ENCODE peak calls at places on chromosomes 2 and 18, in four cellular contexts. One of them, this sample, is unnamed.

GRCh38 chr2:188869560-188869959 is 104.6 kb upstream of the COL3A1 start:
- DNase-seq in stimulated activated CD4-positive, alpha-beta T cell treated with anti-CD3 and anti-CD28 coated beads, TNF-alpha, amount 100 ng/mL, for 4 hours: no peak
- DNase-seq in fibroblast of lung: peak
- DNase-seq in spleen: no peak
- DNase-seq in this sample: no peak

GRCh38 chr18:9898792-9899549 is 13.2 kb downstream of the TXNDC2 start:
- DNase-seq in spleen: no peak
- DNase-seq in fibroblast of lung: peak
- DNase-seq in stimulated activated CD4-positive, alpha-beta T cell treated with anti-CD3 and anti-CD28 coated beads, TNF-alpha, amount 100 ng/mL, for 4 hours: no peak
- DNase-seq in this sample: no peak

GRCh38 chr2:174051741-174052638 is 86.8 kb upstream of the SP3 start:
- DNase-seq in spleen: no peak
- DNase-seq in fibroblast of lung: peak
- DNase-seq in stimulated activated CD4-positive, alpha-beta T cell treated with anti-CD3 and anti-CD28 coated beads, TNF-alpha, amount 100 ng/mL, for 4 hours: no peak
- DNase-seq in this sample: no peak

GRCh38 chr2:83850071-83850725 is 608.9 kb downstream of the SUCLG1 start:
- DNase-seq in spleen: no peak
- DNase-seq in stimulated activated CD4-positive, alpha-beta T cell treated with anti-CD3 and anti-CD28 coated beads, TNF-alpha, amount 100 ng/mL, for 4 hours: no peak
- DNase-seq in fibroblast of lung: no peak
- DNase-seq in this sample: no peak

GRCh38 chr2:20930928-20931327 is 108.0 kb upstream of the LDAH start:
- DNase-seq in stimulated activated CD4-positive, alpha-beta T cell treated with anti-CD3 and anti-CD28 coated beads, TNF-alpha, amount 100 ng/mL, for 4 hours: no peak
- DNase-seq in spleen: no peak
- DNase-seq in fibroblast of lung: peak
- DNase-seq in this sample: no peak

GRCh38 chr2:10918661-10919414 is 7.1 kb downstream of the KCNF1 start:
- DNase-seq in spleen: no peak
- DNase-seq in fibroblast of lung: peak
- DNase-seq in stimulated activated CD4-positive, alpha-beta T cell treated with anti-CD3 and anti-CD28 coated beads, TNF-alpha, amount 100 ng/mL, for 4 hours: no peak
- DNase-seq in this sample: peak

GRCh38 chr2:112074506-112074905 is 19.4 kb downstream of the TMEM87B start:
- DNase-seq in fibroblast of lung: peak
- DNase-seq in spleen: no peak
- DNase-seq in stimulated activated CD4-positive, alpha-beta T cell treated with anti-CD3 and anti-CD28 coated beads, TNF-alpha, amount 100 ng/mL, for 4 hours: no peak
- DNase-seq in this sample: no peak

GRCh38 chr2:240981273-240981672 is 17.1 kb upstream of the SNED1 start:
- DNase-seq in stimulated activated CD4-positive, alpha-beta T cell treated with anti-CD3 and anti-CD28 coated beads, TNF-alpha, amount 100 ng/mL, for 4 hours: no peak
- DNase-seq in spleen: peak
- DNase-seq in fibroblast of lung: peak
- DNase-seq in this sample: no peak

GRCh38 chr2:174729797-174730529 is 34.3 kb downstream of the CHRNA1 start:
- DNase-seq in fibroblast of lung: peak
- DNase-seq in spleen: no peak
- DNase-seq in stimulated activated CD4-positive, alpha-beta T cell treated with anti-CD3 and anti-CD28 coated beads, TNF-alpha, amount 100 ng/mL, for 4 hours: no peak
- DNase-seq in this sample: no peak

GRCh38 chr2:3581367-3582262 is 6.6 kb downstream of the RPS7 start:
- DNase-seq in stimulated activated CD4-positive, alpha-beta T cell treated with anti-CD3 and anti-CD28 coated beads, TNF-alpha, amount 100 ng/mL, for 4 hours: no peak
- DNase-seq in fibroblast of lung: no peak
- DNase-seq in spleen: no peak
- DNase-seq in this sample: no peak

GRCh38 chr2:63465633-63466032 is 122.6 kb downstream of the WDPCP start:
- DNase-seq in spleen: no peak
- DNase-seq in fibroblast of lung: peak
- DNase-seq in stimulated activated CD4-positive, alpha-beta T cell treated with anti-CD3 and anti-CD28 coated beads, TNF-alpha, amount 100 ng/mL, for 4 hours: no peak
- DNase-seq in this sample: no peak

GRCh38 chr18:48072428-48073204 is 142.2 kb upstream of the SMAD2 start:
- DNase-seq in stimulated activated CD4-positive, alpha-beta T cell treated with anti-CD3 and anti-CD28 coated beads, TNF-alpha, amount 100 ng/mL, for 4 hours: no peak
- DNase-seq in spleen: peak
- DNase-seq in fibroblast of lung: no peak
- DNase-seq in this sample: no peak

GRCh38 chr2:55102056-55102812 is 52.0 kb upstream of the RTN4 start:
- DNase-seq in fibroblast of lung: peak
- DNase-seq in stimulated activated CD4-positive, alpha-beta T cell treated with anti-CD3 and anti-CD28 coated beads, TNF-alpha, amount 100 ng/mL, for 4 hours: no peak
- DNase-seq in spleen: no peak
- DNase-seq in this sample: no peak

GRCh38 chr2:235920216-235920615 is 248.0 kb downstream of the GBX2 start:
- DNase-seq in spleen: no peak
- DNase-seq in fibroblast of lung: no peak
- DNase-seq in stimulated activated CD4-positive, alpha-beta T cell treated with anti-CD3 and anti-CD28 coated beads, TNF-alpha, amount 100 ng/mL, for 4 hours: no peak
- DNase-seq in this sample: no peak

GRCh38 chr2:13005761-13006336 is 289.1 kb downstream of the TRIB2 start:
- DNase-seq in fibroblast of lung: peak
- DNase-seq in stimulated activated CD4-positive, alpha-beta T cell treated with anti-CD3 and anti-CD28 coated beads, TNF-alpha, amount 100 ng/mL, for 4 hours: no peak
- DNase-seq in spleen: no peak
- DNase-seq in this sample: no peak

GRCh38 chr2:107072150-107072940 is 186.4 kb upstream of the ST6GAL2 start:
- DNase-seq in stimulated activated CD4-positive, alpha-beta T cell treated with anti-CD3 and anti-CD28 coated beads, TNF-alpha, amount 100 ng/mL, for 4 hours: no peak
- DNase-seq in spleen: no peak
- DNase-seq in fibroblast of lung: peak
- DNase-seq in this sample: no peak

GRCh38 chr2:44247924-44248323 is 27.4 kb upstream of the SLC3A1 start:
- DNase-seq in fibroblast of lung: no peak
- DNase-seq in stimulated activated CD4-positive, alpha-beta T cell treated with anti-CD3 and anti-CD28 coated beads, TNF-alpha, amount 100 ng/mL, for 4 hours: no peak
- DNase-seq in spleen: no peak
- DNase-seq in this sample: no peak

GRCh38 chr2:6025391-6025790 is 333.2 kb downstream of the SOX11 start:
- DNase-seq in spleen: no peak
- DNase-seq in fibroblast of lung: no peak
- DNase-seq in stimulated activated CD4-positive, alpha-beta T cell treated with anti-CD3 and anti-CD28 coated beads, TNF-alpha, amount 100 ng/mL, for 4 hours: no peak
- DNase-seq in this sample: no peak

GRCh38 chr2:113208995-113209868 is 35.5 kb downstream of the PSD4 start:
- DNase-seq in fibroblast of lung: peak
- DNase-seq in stimulated activated CD4-positive, alpha-beta T cell treated with anti-CD3 and anti-CD28 coated beads, TNF-alpha, amount 100 ng/mL, for 4 hours: no peak
- DNase-seq in spleen: no peak
- DNase-seq in this sample: no peak

GRCh38 chr18:63298393-63299015 is 21.1 kb downstream of the BCL2 start:
- DNase-seq in fibroblast of lung: peak
- DNase-seq in stimulated activated CD4-positive, alpha-beta T cell treated with anti-CD3 and anti-CD28 coated beads, TNF-alpha, amount 100 ng/mL, for 4 hours: no peak
- DNase-seq in spleen: peak
- DNase-seq in this sample: no peak

GRCh38 chr2:173109253-173110188 is 33.9 kb downstream of the MAP3K20 start:
- DNase-seq in fibroblast of lung: peak
- DNase-seq in spleen: no peak
- DNase-seq in stimulated activated CD4-positive, alpha-beta T cell treated with anti-CD3 and anti-CD28 coated beads, TNF-alpha, amount 100 ng/mL, for 4 hours: no peak
- DNase-seq in this sample: no peak